ENCODE peak calls at places on chromosomes 3 and 15, in seven cellular contexts. H is transverse colon, J is sigmoid colon, B is esophagus muscularis mucosa, G is K562, E is GM12878, S is HepG2. A is an unnamed sample.

GRCh38 chr3:23797490-23797889 is 8.3 kb upstream of the UBE2E1 start:
- DNase-seq in H (no peak), J (no peak), B (peak; percentile 50), G (no peak), E (peak; percentile 65), S (no peak), A (no peak)

GRCh38 chr3:36707623-36708409 is 56.5 kb downstream of the DCLK3 start:
- DNase-seq in H (no peak), J (no peak), B (no peak), G (peak; percentile 64), E (no peak), S (no peak), A (no peak)

GRCh38 chr3:15812183-15812582 is 14.4 kb upstream of the ANKRD28 start:
- DNase-seq in H (no peak), J (no peak), B (no peak), G (no peak), E (no peak), S (no peak), A (no peak)

GRCh38 chr3:51684971-51685751 is 14.1 kb downstream of the TEX264 start:
- DNase-seq in H (no peak), J (no peak), B (no peak), G (peak; percentile 20), E (no peak), S (no peak), A (no peak)

GRCh38 chr3:129005526-129006303 is 4.6 kb downstream of the EFCC1 start:
- DNase-seq in H (peak; percentile 48), J (no peak), B (no peak), G (no peak), E (no peak), S (peak; percentile 34), A (peak; percentile 50)

GRCh38 chr3:45816544-45816943 is 20.2 kb upstream of the SLC6A20 start:
- DNase-seq in H (no peak), J (peak; percentile 80), B (no peak), G (no peak), E (no peak), S (no peak), A (no peak)

GRCh38 chr3:133644768-133645167 is 17.0 kb downstream of the TOPBP1 start:
- DNase-seq in H (no peak), J (no peak), B (no peak), G (no peak), E (no peak), S (peak; percentile 48), A (no peak)

GRCh38 chr15:89754361-89755154 is 3.5 kb upstream of the MESP1 start:
- DNase-seq in H (no peak), J (no peak), B (no peak), G (no peak), E (no peak), S (no peak), A (no peak)

GRCh38 chr3:45104715-45105711 is 41.2 kb downstream of the CDCP1 start:
- DNase-seq in H (no peak), J (no peak), B (no peak), G (no peak), E (no peak), S (no peak), A (no peak)

GRCh38 chr15:45162771-45163507 is 24.8 kb downstream of the SHF start:
- DNase-seq in H (peak; percentile 80), J (peak; percentile 89), B (no peak), G (peak; percentile 85), E (peak; percentile 27), S (peak; percentile 76), A (no peak)

GRCh38 chr3:151091685-151092352 is 6.4 kb downstream of the MED12L start:
- DNase-seq in H (no peak), J (no peak), B (no peak), G (no peak), E (no peak), S (no peak), A (no peak)

GRCh38 chr15:101171954-101172353 is 79.9 kb downstream of the CHSY1 start:
- DNase-seq in H (no peak), J (peak; percentile 53), B (no peak), G (no peak), E (no peak), S (no peak), A (peak; percentile 47)

GRCh38 chr3:197186887-197187588 is 111.4 kb downstream of the DLG1 start:
- DNase-seq in H (no peak), J (no peak), B (no peak), G (peak; percentile 40), E (peak; percentile 40), S (peak; percentile 63), A (no peak)

GRCh38 chr3:114899186-114899931 is 247.7 kb downstream of the ZBTB20 start:
- DNase-seq in H (peak; percentile 13), J (no peak), B (no peak), G (no peak), E (no peak), S (peak; percentile 83), A (no peak)

GRCh38 chr3:27431116-27431515 is 53.1 kb downstream of the SLC4A7 start:
- DNase-seq in H (no peak), J (peak; percentile 67), B (no peak), G (no peak), E (no peak), S (no peak), A (peak; percentile 33)

GRCh38 chr3:117165611-117166051 is 456.1 kb downstream of the TUSC7 start:
- DNase-seq in H (no peak), J (no peak), B (no peak), G (no peak), E (no peak), S (no peak), A (no peak)

GRCh38 chr15:99087405-99087943 is 17.4 kb upstream of the SYNM start:
- DNase-seq in H (no peak), J (no peak), B (no peak), G (no peak), E (no peak), S (no peak), A (no peak)

GRCh38 chr3:197404030-197404429 is 105.6 kb upstream of the DLG1 start:
- DNase-seq in H (no peak), J (no peak), B (no peak), G (no peak), E (no peak), S (no peak), A (no peak)

GRCh38 chr3:71398157-71398836 is 185.2 kb downstream of the FOXP1 start:
- DNase-seq in H (no peak), J (no peak), B (no peak), G (no peak), E (no peak), S (no peak), A (no peak)

GRCh38 chr3:71063768-71064287 is 519.7 kb downstream of the FOXP1 start:
- DNase-seq in H (no peak), J (no peak), B (peak; percentile 90), G (no peak), E (no peak), S (peak; percentile 49), A (no peak)

GRCh38 chr15:52778457-52778856 is 11.7 kb downstream of the ONECUT1 start:
- DNase-seq in H (no peak), J (no peak), B (no peak), G (no peak), E (no peak), S (no peak), A (no peak)

GRCh38 chr15:78209646-78210348 is 24.6 kb downstream of the ACSBG1 start:
- DNase-seq in H (peak; percentile 64), J (peak; percentile 92), B (no peak), G (no peak), E (no peak), S (no peak), A (no peak)

GRCh38 chr15:95442107-95442719 is 888.3 kb upstream of the NR2F2 start:
- DNase-seq in H (no peak), J (no peak), B (no peak), G (no peak), E (no peak), S (no peak), A (no peak)
- TF ChIP-seq EP300 in H (no peak), J (peak; percentile 41), B (peak; percentile 32), G (no peak), E (no peak), S (no peak), A (no peak)

GRCh38 chr15:93929375-93930094 is 301.8 kb upstream of the MCTP2 start:
- DNase-seq in H (peak; percentile 14), J (peak; percentile 89), B (no peak), G (no peak), E (no peak), S (no peak), A (no peak)
- TF ChIP-seq POLR2AphosphoS5 in H (peak; percentile 11), J (peak; percentile 15), B (no peak), G (no peak), E (no peak), S (no peak), A (no peak)

GRCh38 chr3:111903067-111903511 is 44.0 kb downstream of the PHLDB2 start:
- DNase-seq in H (no peak), J (no peak), B (no peak), G (no peak), E (no peak), S (no peak), A (no peak)
- TF ChIP-seq EP300 in H (no peak), J (no peak), B (no peak), G (no peak), E (no peak), S (no peak), A (no peak)

GRCh38 chr3:29280675-29281264 is at the start of gene RBMS3:
- DNase-seq in H (peak; percentile 75), J (peak; percentile 97), B (peak; percentile 95), G (no peak), E (peak; percentile 45), S (no peak), A (peak; percentile 84)

GRCh38 chr3:29283297-29283681 is 2.4 kb downstream of the RBMS3 start:
- DNase-seq in H (no peak), J (no peak), B (no peak), G (no peak), E (no peak), S (no peak), A (no peak)

GRCh38 chr3:29281265-29282228 is 676 bp downstream of the RBMS3 start:
- DNase-seq in H (no peak), J (peak; percentile 69), B (no peak), G (no peak), E (peak; percentile 63), S (no peak), A (no peak)

GRCh38 chr3:29283739-29284138 is 2.9 kb downstream of the RBMS3 start:
- DNase-seq in H (no peak), J (no peak), B (no peak), G (no peak), E (no peak), S (no peak), A (no peak)

DNA sequence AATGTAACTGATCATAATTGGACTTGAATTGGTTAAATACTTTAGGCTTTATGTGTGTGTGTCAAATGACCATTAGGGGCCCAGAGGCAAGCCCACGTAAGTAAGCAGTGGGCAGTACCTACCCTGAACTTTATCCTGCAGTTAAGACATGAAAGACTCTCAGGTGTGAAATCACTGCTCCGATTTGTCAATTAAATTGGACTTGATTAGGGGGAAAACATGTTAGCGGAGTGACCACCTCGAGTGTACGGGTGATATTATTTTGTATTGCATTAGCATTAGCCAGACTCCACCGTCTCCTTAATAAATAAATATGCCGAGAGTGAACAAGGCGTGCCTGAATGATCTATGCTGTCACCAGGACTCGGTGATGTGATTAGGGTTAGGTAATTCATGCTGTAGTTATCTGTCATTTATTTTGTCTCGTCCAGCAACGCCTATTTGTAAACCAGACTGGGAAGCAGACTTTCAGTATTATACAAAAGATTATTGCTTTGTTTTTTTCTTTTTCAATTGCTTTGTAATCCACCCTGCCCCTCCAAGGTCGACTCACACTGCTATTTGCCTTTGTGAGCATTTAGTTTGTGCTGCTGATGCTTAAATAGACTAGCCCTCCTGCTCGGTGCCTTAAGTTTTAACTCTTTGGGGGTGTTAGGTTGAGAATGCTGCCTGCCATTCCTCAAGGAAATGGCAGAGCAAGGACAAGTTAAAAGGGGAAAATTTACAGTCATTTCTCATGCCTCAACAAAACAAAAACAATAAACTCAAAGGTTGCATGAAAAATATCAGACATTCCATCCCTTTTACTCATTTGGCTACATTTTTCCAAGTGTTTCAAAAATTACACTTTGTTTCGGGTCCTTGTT is 1.8 kb downstream of the RBMS3 start:
- DNase-seq in H (no peak), J (no peak), B (no peak), G (no peak), E (no peak), S (no peak), A (no peak)
- TF ChIP-seq POLR2AphosphoS5 in H (no peak), J (peak; percentile 49), B (peak; percentile 53), G (no peak), E (no peak), S (no peak), A (no peak)